ENCODE peak calls at places on chromosomes 4 and X, in seven cellular contexts. O, C, D, J, L, N and B are unnamed samples.

GRCh38 chr4:114036426-114036825 is 57.0 kb upstream of the ARSJ start:
- DNase-seq in L (no peak), C (no peak), O (no peak), N (no peak), D (no peak), J (peak), B (no peak)

GRCh38 chrX:49079489-49080428 is at the start of gene WDR45:
- DNase-seq in D (no peak), J (peak), C (peak), L (peak), O (peak), N (peak), B (peak)

GRCh38 chr4:166972071-166972470 is 262.2 kb downstream of the SPOCK3 start:
- DNase-seq in L (peak), J (no peak), C (no peak), D (no peak), O (no peak), N (no peak), B (no peak)

GRCh38 chr4:175953960-175954521 is 111.6 kb upstream of the WDR17 start:
- DNase-seq in L (peak), C (peak), N (no peak), D (no peak), O (no peak), J (no peak), B (no peak)

GRCh38 chr4:14294611-14295010 is 667.1 kb upstream of the BOD1L1 start:
- DNase-seq in N (no peak), O (no peak), D (no peak), C (no peak), L (peak), J (no peak), B (no peak)

GRCh38 chr4:22014222-22014741 is 65.7 kb upstream of the KCNIP4 start:
- DNase-seq in O (no peak), C (no peak), L (peak), J (no peak), D (no peak), N (no peak), B (no peak)

GRCh38 chr4:176277162-176277904 is 8.3 kb upstream of the ASB5 start:
- DNase-seq in N (peak), L (peak), J (peak), D (peak), O (peak), C (peak), B (peak)

GRCh38 chr4:158649111-158649680 is 22.5 kb downstream of the C4orf46 start:
- DNase-seq in J (no peak), C (no peak), N (no peak), L (no peak), O (no peak), D (no peak), B (no peak)

GRCh38 chr4:8181844-8182243 is 17.2 kb upstream of the SH3TC1 start:
- DNase-seq in N (no peak), D (no peak), O (no peak), L (no peak), J (no peak), C (no peak), B (no peak)

GRCh38 chr4:48991357-48991756 is 5.3 kb downstream of the CWH43 start:
- DNase-seq in J (no peak), C (no peak), L (no peak), N (no peak), D (no peak), O (no peak), B (no peak)

GRCh38 chr4:27098034-27098433 is 237.4 kb downstream of the STIM2 start:
- DNase-seq in C (no peak), N (no peak), D (no peak), L (no peak), O (no peak), J (no peak), B (no peak)

GRCh38 chr4:119589165-119589564 is 39.4 kb downstream of the PDE5A start:
- DNase-seq in C (no peak), N (no peak), J (no peak), D (no peak), O (no peak), L (peak), B (no peak)

GRCh38 chrX:48540015-48540350 is 469 bp downstream of the TBC1D25 start:
- DNase-seq in N (no peak), O (peak), D (no peak), L (peak), J (peak), C (peak), B (peak)

GRCh38 chr4:187208641-187209040 is 485.0 kb upstream of the FAT1 start:
- DNase-seq in J (no peak), D (no peak), N (no peak), C (no peak), L (no peak), O (no peak), B (no peak)

GRCh38 chr4:3292571-3293409 is at the start of gene RGS12:
- DNase-seq in C (peak), N (peak), O (peak), J (peak), D (peak), L (peak), B (peak)

GRCh38 chrX:122880952-122881351 is 303.1 kb upstream of the GRIA3 start:
- DNase-seq in C (no peak), J (no peak), O (no peak), D (no peak), L (no peak), N (peak), B (no peak)

GRCh38 chr4:130478406-130478805 is 1382.5 kb downstream of the C4orf33 start:
- DNase-seq in C (no peak), D (no peak), O (no peak), L (peak), J (no peak), N (no peak), B (peak)

GRCh38 chr4:145904413-145905177 is 34.0 kb downstream of the ZNF827 start:
- DNase-seq in D (no peak), J (no peak), C (no peak), O (no peak), L (peak), N (no peak), B (no peak)

GRCh38 chr4:10105421-10105820 is 11.2 kb downstream of the WDR1 start:
- DNase-seq in L (no peak), O (no peak), J (no peak), D (no peak), C (no peak), N (no peak), B (no peak)

GRCh38 chrX:57641338-57641737 is 38.7 kb downstream of the NLRP2B start:
- DNase-seq in C (no peak), J (no peak), N (no peak), D (no peak), O (no peak), L (no peak), B (no peak)

GRCh38 chr4:54882616-54883015 is 224.9 kb downstream of the KIT start:
- DNase-seq in C (no peak), N (no peak), O (no peak), J (no peak), L (no peak), D (no peak), B (no peak)

GRCh38 chr4:32226201-32226600 is 1506.0 kb downstream of the PCDH7 start:
- DNase-seq in L (peak), O (no peak), C (no peak), N (no peak), D (no peak), J (no peak), B (no peak)

GRCh38 chrX:153539171-153539978 is 21.9 kb downstream of the ATP2B3 start:
- DNase-seq in O (peak), J (peak), D (peak), L (peak), C (peak), N (peak), B (peak)

GRCh38 chr4:76802546-76803021 is 95.4 kb downstream of the SOWAHB start:
- DNase-seq in J (no peak), N (peak), C (no peak), L (no peak), O (no peak), D (no peak), B (no peak)

GRCh38 chr4:72312032-72312650 is 256.9 kb downstream of the ADAMTS3 start:
- DNase-seq in N (peak), J (peak), C (no peak), L (peak), O (peak), D (no peak), B (peak)

GRCh38 chr4:173013232-173013932 is 155.2 kb upstream of the GALNT7 start:
- DNase-seq in D (peak), L (peak), J (peak), O (peak), N (peak), C (peak), B (peak)

GRCh38 chr4:89835413-89835812 is 1.5 kb downstream of the SNCA start:
- DNase-seq in O (no peak), N (no peak), C (no peak), D (no peak), L (no peak), J (no peak), B (no peak)

GRCh38 chr4:89834486-89835209 is 2.3 kb downstream of the SNCA start:
- DNase-seq in C (no peak), N (no peak), L (no peak), J (no peak), D (no peak), O (no peak), B (no peak)

DNA sequence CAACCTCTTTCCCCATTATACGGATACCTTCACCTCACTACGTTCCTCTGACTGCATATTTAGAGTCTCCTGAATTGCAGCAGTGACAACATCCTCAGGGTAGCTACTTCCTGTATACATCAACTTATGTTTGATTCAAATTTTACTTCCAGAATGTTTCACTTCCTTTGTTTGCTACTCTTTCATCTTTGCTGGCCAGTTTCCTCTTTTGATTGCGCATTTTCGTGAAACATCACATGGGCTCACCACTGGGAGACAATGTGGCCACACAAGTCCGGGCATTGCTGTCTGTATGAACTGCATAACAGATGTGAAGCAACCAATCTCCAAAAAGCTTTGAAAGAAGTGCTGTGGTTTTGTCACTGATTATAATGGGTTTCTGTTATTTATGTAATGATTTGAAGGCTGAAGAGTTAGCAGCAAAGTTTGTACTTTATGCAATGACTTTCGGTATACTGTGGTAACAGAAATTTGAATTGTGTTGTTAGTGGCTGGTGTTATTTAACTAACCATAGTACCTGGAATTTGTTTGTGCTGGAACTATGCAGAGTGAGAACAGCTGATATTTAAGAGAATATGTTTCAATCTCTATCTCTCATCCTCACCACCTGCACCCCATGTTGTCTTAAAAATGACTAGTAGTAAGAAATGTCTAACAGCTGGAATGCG is 7.4 kb downstream of the SNCA start:
- DNase-seq in N (no peak), J (no peak), D (no peak), C (peak), O (peak), L (peak), B (no peak)
- TF ChIP-seq CTCF in N (no peak), J (no peak), D (no peak), C (no peak), O (no peak), L (no peak), B (no peak)

GRCh38 chr4:986949-987688 is at the start of gene IDUA:
- DNase-seq in L (peak), J (peak), O (peak), D (peak), C (peak), N (peak), B (peak)
- TF ChIP-seq CTCF in L (no peak), J (peak), O (peak), D (peak), C (peak), N (peak), B (peak)

DNA sequence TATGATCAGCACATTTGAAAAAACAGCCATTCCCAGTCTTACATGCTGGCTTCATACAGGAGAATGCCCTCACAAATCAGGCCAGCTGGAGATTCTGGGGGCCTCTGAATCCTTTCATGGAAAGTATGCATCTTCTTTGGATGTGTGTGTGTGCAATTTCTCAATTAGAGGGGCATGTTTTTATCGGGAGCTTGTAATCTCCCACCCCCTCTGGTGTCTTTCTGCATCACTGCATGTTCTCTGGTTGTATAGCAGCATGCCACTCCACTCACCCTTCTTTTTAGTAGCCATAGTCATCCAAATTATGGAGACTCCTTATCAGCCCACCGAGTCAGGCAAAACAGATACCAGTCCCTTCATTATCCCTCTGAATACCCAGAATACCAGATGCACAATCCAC is 282.2 kb upstream of the SLIT2 start:
- DNase-seq in C (no peak), L (no peak), O (no peak), D (no peak), N (no peak), J (no peak), B (no peak)
- TF ChIP-seq CTCF in C (no peak), L (peak), O (no peak), D (peak), N (peak), J (no peak), B (peak)

DNA sequence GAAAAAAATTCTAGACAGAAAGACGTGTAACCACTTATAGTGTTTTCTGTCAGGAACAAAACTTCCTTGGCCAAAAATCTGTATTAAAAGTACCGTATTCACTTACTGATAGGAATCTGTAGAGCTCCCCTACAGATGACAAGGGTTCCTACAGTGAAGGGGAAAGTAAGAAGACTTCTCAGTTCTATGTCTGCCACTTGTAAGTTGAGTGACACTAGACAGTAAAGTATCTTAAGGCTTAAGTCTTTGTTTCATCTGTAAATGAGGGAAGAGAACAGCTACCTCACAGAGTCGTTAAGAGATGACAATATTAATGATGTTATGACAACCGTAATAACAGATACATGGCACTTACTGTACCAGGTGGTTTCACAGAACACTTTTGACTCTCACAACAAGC is 3.3 kb downstream of the COQ2 start:
- DNase-seq in C (no peak), O (no peak), L (no peak), J (no peak), N (no peak), D (no peak), B (no peak)
- TF ChIP-seq CTCF in C (no peak), O (no peak), L (no peak), J (no peak), N (no peak), D (no peak), B (no peak)

DNA sequence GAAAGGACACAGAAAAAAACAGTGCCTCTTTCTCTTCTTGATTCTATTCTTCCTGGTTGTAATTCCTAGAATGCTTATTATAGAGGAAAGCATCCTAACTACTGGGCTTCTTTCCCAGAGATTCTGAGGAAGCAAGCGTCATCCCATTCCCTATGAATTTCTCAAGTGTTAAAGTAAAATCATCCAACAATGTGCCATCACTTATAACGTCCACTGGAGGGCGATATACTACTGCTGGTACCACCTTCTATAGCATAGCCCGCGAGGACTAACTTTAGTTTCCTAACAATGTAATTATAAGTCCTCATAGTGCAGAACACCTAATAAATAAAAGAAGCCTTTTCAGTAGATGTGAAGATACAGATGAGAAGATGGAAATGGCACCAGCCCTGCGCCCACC is 4.4 kb downstream of the CENPVL3 start:
- DNase-seq in N (peak), L (peak), C (peak), O (no peak), D (no peak), J (no peak), B (peak)
- TF ChIP-seq CTCF in N (peak), L (peak), C (peak), O (peak), D (peak), J (peak), B (peak)

GRCh38 chr4:78057135-78057599 is at the start of gene FRAS1:
- DNase-seq in C (peak), O (peak), N (peak), D (peak), J (peak), L (peak), B (peak)
- TF ChIP-seq CTCF in C (no peak), O (no peak), N (peak), D (peak), J (no peak), L (no peak), B (peak)

GRCh38 chr4:169774466-169775445 is 17.0 kb upstream of the HPF1 start:
- DNase-seq in N (peak), D (no peak), O (no peak), L (no peak), C (peak), J (no peak), B (no peak)
- TF ChIP-seq CTCF in N (no peak), D (peak), O (no peak), L (no peak), C (peak), J (no peak), B (peak)

DNA sequence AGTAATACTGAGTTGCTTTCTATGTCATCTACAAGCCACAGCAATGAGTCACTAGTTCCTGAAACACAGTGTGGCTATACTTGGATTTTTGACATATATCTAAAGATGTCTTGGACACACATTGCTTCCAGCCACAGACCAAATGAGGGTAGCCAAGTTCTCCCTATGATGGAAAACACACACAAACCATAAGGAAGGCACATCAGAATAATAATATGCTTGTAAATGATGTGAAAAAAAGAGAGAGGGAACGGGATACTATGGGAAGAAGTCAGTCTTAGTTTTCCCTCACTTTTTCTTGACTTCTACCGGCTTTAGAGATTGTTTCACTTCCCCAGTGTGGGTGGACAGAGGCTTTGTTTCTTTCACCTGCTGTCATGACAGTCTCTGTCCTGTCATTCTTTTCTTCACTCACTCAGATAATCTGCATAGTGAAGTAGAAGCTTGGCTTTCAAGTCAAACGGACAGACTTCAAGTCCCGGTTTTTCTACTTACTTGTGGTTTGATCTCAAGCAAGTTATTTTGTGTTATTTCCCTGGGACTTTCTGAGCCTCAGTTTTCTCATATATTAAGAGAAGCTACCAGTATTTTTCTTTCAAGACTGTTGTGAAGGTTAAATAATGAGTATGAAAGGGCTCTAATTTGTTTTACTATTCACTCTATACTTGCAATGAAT is 34.7 kb downstream of the P2RY10 start:
- DNase-seq in D (no peak), O (no peak), N (no peak), L (peak), J (no peak), C (peak), B (no peak)
- TF ChIP-seq CTCF in D (no peak), O (no peak), N (no peak), L (no peak), J (no peak), C (no peak), B (no peak)

DNA sequence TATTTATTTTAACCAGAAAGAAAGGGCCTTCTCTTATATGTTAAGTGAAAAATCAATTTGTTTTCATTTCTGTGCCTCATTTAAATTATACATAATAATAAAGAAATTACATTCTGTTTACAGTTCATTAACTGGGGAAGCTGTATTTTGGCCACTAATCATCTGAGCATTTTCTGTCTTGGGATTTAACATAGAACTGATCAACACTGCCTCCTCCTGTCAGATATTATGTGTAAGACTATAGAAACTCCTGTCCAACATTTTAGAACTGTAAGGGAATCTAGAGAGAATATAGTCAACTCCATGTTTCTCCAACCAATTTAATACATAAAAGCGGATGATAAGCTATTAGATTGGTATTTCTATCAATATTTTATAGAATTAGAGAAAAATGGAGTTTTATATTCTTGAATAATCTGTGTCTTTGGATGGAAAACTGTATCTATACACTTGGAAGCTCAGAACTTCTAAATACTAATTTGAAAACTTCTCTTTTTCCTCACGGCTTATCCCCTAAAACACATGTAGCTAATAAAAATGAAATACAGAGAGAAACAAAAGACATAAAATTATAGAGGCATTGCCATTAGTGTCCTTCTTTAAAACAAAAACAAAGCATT is 33.0 kb downstream of the ENPEP start:
- DNase-seq in C (peak), J (no peak), O (no peak), N (no peak), D (no peak), L (peak), B (peak)
- TF ChIP-seq CTCF in C (peak), J (no peak), O (no peak), N (peak), D (peak), L (peak), B (peak)